ENCODE peak calls at places on chromosomes 3 and 15, in four cellular contexts. C is A549, S is stomach, L is cardiac muscle cell. B is an unnamed sample. For H3K4me1, the result is how much of the 10 kb centered on the place peaks cover.

GRCh38 chr3:126493731-126494130 is 18.0 kb upstream of the ZXDC start:
- DNase-seq in C (no peak), S (no peak), L (no peak), B (no peak)

GRCh38 chr3:5016218-5017161 is 37.3 kb downstream of the BHLHE40 start:
- DNase-seq in C (peak), S (peak), L (peak), B (no peak)

GRCh38 chr3:95759614-95760301 is 1054.6 kb upstream of the EPHA6 start:
- DNase-seq in C (no peak), S (no peak), L (no peak), B (no peak)

GRCh38 chr15:31457631-31458526 is 131.2 kb downstream of the KLF13 start:
- DNase-seq in C (peak), S (peak), L (peak), B (no peak)

GRCh38 chr15:99401971-99402732 is 150.9 kb downstream of the LRRC28 start:
- DNase-seq in C (no peak), S (no peak), L (peak), B (no peak)

GRCh38 chr3:37753428-37753827 is 108.3 kb upstream of the CTDSPL start:
- DNase-seq in C (no peak), S (no peak), L (no peak), B (no peak)

GRCh38 chr3:147872568-147872967 is 463.4 kb downstream of the ZIC1 start:
- DNase-seq in C (no peak), S (no peak), L (no peak), B (no peak)

GRCh38 chr3:106457278-106458210 is 588.7 kb upstream of the CBLB start:
- DNase-seq in C (peak), S (no peak), L (peak), B (no peak)

GRCh38 chr15:67105065-67105951 is 39.9 kb downstream of the SMAD3 start:
- DNase-seq in C (peak), S (peak), L (peak), B (peak)

GRCh38 chr3:156455839-156456238 is 99.1 kb downstream of the SSR3 start:
- DNase-seq in C (peak), S (no peak), L (no peak), B (no peak)

GRCh38 chr3:151556591-151556990 is 95.7 kb upstream of the IGSF10 start:
- DNase-seq in C (no peak), S (no peak), L (no peak), B (no peak)

GRCh38 chr15:68307131-68307928 is 29.8 kb downstream of the FEM1B start:
- DNase-seq in C (no peak), S (peak), L (no peak), B (peak)

GRCh38 chr3:133891662-133892389 is 3.9 kb downstream of the RAB6B start:
- DNase-seq in C (no peak), S (no peak), L (no peak), B (no peak)

GRCh38 chr15:93378547-93378946 is 289.5 kb upstream of the RGMA start:
- DNase-seq in C (no peak), S (no peak), L (no peak), B (peak)

GRCh38 chr3:53056442-53056841 is 10.6 kb upstream of the SFMBT1 start:
- DNase-seq in C (peak), S (peak), L (no peak), B (no peak)

DNA sequence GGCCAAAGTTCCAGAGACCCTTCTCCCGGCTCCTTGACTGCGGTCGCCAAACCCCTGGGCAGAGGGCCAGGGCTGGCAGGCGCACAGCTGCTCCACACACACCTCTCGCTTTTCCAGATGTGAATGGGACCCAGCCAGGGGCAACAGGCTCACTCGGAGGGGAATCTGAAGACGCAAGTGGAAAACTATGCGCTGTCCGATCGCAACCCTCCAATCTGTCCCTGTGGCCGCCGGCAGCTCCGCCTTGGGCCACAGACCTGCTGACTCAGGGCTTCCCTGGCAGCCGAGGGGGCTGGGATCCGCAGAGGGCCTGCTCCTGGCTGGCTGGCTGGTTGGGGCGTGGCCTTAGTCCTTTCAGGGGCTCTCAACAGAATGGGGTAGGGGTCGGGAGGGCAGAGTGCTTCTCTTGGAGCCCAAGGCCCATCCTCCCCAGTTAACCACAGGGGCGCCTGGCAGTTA is 54.0 kb downstream of the IQSEC1 start:
- DNase-seq in C (no peak), S (no peak), L (peak), B (no peak)
- H3K4me1 ChIP-seq in C (under half), S (under half), L (under half), B (under half)

DNA sequence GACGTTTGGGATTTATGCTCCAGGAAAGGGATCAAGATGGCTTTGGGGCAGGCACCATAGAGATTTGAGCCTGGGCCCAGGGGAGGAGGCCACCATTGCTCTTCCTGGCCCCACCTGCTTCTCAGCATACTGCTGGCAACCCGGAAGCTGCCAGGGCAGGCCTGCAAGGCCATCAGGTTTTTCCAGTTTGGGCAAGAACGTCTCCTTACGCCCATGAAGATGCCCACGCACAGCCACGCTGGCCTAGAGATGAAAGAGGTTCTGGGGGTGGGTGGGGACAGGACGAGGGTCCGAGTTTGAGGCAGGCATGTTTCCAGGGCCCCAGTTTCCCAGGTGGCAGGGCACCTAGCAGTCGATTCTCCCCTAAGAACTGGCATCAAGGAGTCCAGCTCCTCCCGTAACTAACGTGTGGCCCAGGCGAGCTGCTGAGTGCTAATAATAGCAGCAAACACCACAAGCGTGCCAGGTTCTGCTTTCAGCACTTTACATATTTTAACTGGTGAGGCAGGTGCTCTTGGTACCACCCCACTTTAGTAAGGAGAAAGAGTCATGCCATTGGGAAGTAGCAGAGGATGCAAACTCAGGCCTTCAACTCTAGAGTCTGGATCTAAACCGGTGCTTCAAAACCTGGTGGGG is 45.8 kb downstream of the ZNF710 start:
- DNase-seq in C (no peak), S (peak), L (no peak), B (no peak)
- H3K4me1 ChIP-seq in C (under half), S (under half), L (under half), B (under half)

GRCh38 chr3:131020122-131020693 is 6.4 kb downstream of the ASTE1 start:
- DNase-seq in C (no peak), S (no peak), L (no peak), B (no peak)
- H3K4me1 ChIP-seq in C (under half), S (under half), L (under half), B (under half)

GRCh38 chr3:50286322-50287227 is 5.7 kb downstream of the IFRD2 start:
- DNase-seq in C (no peak), S (no peak), L (no peak), B (no peak)
- H3K4me1 ChIP-seq in C (under half), S (under half), L (under half), B (under half)

DNA sequence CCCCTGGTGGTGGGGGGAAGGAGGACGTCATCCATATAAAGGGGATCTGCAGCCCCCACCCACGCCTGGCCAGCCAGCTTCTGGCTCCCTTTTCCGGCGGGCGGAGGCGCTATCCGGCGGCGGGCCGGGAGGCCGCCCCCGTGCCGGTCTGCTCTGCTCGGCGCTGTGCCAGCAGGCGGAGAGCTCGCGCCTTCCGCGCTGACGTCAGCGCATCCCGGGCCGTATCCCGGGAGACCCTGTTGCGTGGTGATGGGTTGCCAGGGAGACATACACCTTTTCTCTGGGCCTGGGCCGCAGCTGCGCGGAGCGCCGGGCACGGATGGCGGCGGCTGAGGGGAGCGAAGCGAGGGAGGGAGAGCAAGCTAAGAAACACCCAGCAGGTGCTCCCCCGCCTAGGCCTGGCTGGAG is 1.1 kb downstream of the FAM131A start:
- DNase-seq in C (no peak), S (peak), L (peak), B (peak)
- H3K4me1 ChIP-seq in C (under half), S (under half), L (under half), B (under half)

DNA sequence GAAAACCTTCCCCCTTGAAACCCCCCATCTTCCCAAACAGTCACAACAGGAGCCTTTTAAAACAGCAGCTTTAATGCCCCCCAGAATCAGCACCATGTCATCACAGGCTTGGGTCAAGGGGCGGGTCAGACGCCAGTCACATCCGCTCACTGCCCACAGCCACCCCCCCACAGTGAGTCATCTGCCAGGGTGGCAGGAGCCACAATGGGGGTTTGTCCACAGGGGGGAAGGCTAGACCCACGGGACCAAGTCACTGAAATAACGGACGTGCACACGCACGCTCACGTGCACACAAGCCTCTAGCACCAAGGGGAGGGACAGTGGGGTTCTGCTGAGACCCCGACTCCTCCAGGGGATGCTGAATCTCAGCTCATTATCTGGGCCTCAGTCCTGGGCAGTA is 441 bp upstream of the UCN2 start:
- DNase-seq in C (peak), S (peak), L (peak), B (no peak)
- H3K4me1 ChIP-seq in C (half or more), S (under half), L (under half), B (under half)

B was measured in uterus.